ENCODE peak calls at places on chromosomes 11 and 22, in seven cellular contexts. V is neuronal stem cell, K is mesendoderm, F is H9, C is IMR-90, L is trophoblast cell, U is H1. X is an unnamed sample.
A peak's percentile ranks its signal among the peaks of the same experiment; 100 is the strongest.

GRCh38 chr11:85712953-85713352 is 27.0 kb upstream of the CCDC89 start:
- DNase-seq in K (no peak), L (no peak), F (no peak), V (no peak), C (no peak), U (no peak), X (no peak)

GRCh38 chr22:37502342-37503182 is 16.4 kb upstream of the MFNG start:
- DNase-seq in C (no peak), K (peak; percentile 55), V (no peak), U (no peak), L (no peak), F (no peak), X (no peak)

GRCh38 chr22:49999063-49999900 is 13.3 kb downstream of the IL17REL start:
- DNase-seq in V (peak; percentile 45), F (peak; percentile 87), C (no peak), L (no peak), K (peak; percentile 51), U (no peak), X (peak; percentile 10)

GRCh38 chr11:133026952-133027351 is 505.3 kb downstream of the OPCML start:
- DNase-seq in V (no peak), K (no peak), C (no peak), U (no peak), L (no peak), F (no peak), X (no peak)

GRCh38 chr22:46596819-46597218 is 23.4 kb upstream of the GRAMD4 start:
- DNase-seq in L (peak; percentile 96), K (peak; percentile 78), V (no peak), F (peak; percentile 68), C (no peak), U (no peak), X (no peak)

GRCh38 chr11:129788278-129788677 is 27.4 kb upstream of the TMEM45B start:
- DNase-seq in C (no peak), V (no peak), K (no peak), F (no peak), L (no peak), U (no peak), X (no peak)

GRCh38 chr22:32482708-32483107 is 8.1 kb downstream of the FBXO7 start:
- DNase-seq in F (no peak), U (no peak), V (no peak), L (no peak), K (no peak), C (peak; percentile 22), X (no peak)

GRCh38 chr22:46070722-46071450 is 79.4 kb upstream of the PPARA start:
- DNase-seq in L (no peak), V (no peak), C (peak; percentile 54), U (no peak), K (peak; percentile 13), F (peak; percentile 61), X (peak; percentile 53)

GRCh38 chr22:21754523-21755128 is 19.0 kb upstream of the YPEL1 start:
- DNase-seq in C (peak; percentile 12), L (no peak), U (no peak), F (no peak), V (no peak), K (peak; percentile 44), X (no peak)

GRCh38 chr22:42704896-42705295 is 15.8 kb downstream of the A4GALT start:
- DNase-seq in F (no peak), L (no peak), K (no peak), V (no peak), C (no peak), U (no peak), X (no peak)

GRCh38 chr11:13291794-13292193 is 14.2 kb downstream of the BMAL1 start:
- DNase-seq in K (no peak), U (no peak), V (no peak), L (no peak), C (no peak), F (no peak), X (peak; percentile 19)

GRCh38 chr22:37020192-37020479 is 594 bp downstream of the MPST start:
- DNase-seq in V (no peak), C (peak; percentile 47), F (no peak), L (no peak), U (no peak), K (peak; percentile 48), X (peak; percentile 63)

GRCh38 chr11:45500457-45500856 is 165.0 kb downstream of the CHST1 start:
- DNase-seq in V (peak; percentile 81), L (no peak), K (peak; percentile 16), C (no peak), U (no peak), F (no peak), X (no peak)

GRCh38 chr11:19394525-19395016 is 153.8 kb upstream of the E2F8 start:
- DNase-seq in F (no peak), U (no peak), L (no peak), K (peak; percentile 33), C (no peak), V (no peak), X (no peak)

GRCh38 chr11:35292290-35292689 is 127.1 kb downstream of the SLC1A2 start:
- DNase-seq in C (no peak), K (peak; percentile 28), V (no peak), L (no peak), F (no peak), U (no peak), X (no peak)

GRCh38 chr22:35333220-35333619 is 33.5 kb downstream of the TOM1 start:
- DNase-seq in U (no peak), C (no peak), V (no peak), F (no peak), L (no peak), K (no peak), X (no peak)

GRCh38 chr22:35329114-35329847 is 29.6 kb downstream of the TOM1 start:
- DNase-seq in V (no peak), K (no peak), L (no peak), F (no peak), U (no peak), C (no peak), X (no peak)

GRCh38 chr22:35327690-35328471 is 28.2 kb downstream of the TOM1 start:
- DNase-seq in L (no peak), K (no peak), C (no peak), F (no peak), U (no peak), V (no peak), X (no peak)

GRCh38 chr22:35328472-35328885 is 28.8 kb downstream of the TOM1 start:
- DNase-seq in C (no peak), U (no peak), L (no peak), K (no peak), V (no peak), F (no peak), X (no peak)

DNA sequence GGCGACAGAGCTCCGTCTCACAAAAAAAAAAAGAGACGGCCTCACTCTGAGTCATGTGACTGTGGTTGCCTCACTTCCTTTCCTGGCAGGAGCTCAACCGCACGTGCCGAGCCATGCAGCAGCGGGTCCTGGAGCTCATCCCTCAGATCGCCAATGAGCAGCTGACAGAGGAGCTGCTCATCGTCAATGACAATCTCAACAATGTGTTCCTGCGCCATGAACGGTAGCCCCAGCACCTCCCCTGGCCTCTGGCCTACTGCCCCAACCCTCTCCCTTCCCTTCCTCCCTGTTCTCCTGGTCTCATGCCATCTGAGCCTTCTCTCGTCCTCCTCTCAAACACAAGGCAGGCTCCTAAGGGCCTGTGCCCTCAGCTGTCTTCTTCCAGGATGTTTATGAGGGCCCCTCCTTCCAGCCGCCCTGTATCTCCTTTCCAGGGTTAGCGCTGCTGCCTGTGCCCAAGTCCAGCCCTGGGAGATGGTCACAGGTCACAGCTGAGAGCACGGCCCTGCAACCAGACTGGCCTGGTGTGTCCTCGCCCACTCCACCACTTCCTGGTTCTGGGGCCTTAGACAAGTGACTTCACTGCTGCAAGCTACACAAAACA is 30.7 kb downstream of the TOM1 start:
- DNase-seq in C (peak; percentile 86), F (no peak), L (peak; percentile 52), K (no peak), V (no peak), U (no peak), X (peak; percentile 94)
- H3K27ac ChIP-seq in C (peak overlapping the region; percentile 85), F (no peak overlapping the region), L (peak overlapping the region; percentile 40), K (no peak overlapping the region), V (no peak overlapping the region), U (no peak overlapping the region), X (no peak overlapping the region)

DNA sequence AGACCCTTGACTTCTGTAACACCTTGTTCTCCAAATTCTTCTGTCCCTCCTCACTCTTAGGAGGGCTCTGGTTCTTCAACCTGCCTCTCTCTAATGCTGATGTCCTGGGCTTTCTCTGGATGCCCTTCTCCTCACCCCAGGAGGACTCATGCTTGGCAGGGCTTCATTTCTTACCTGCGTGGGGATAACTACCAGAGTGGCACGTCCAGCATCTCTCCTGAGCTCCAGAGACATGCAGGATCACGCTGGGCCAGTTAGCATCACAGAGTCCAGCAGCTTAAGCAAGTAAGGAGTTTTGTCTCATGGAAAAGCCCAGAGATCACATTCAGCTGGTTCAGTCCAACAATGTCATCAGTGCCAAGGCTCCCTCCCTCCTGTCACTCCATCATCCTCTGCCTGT is 36.4 kb downstream of the RTL6 start:
- DNase-seq in F (no peak), V (no peak), U (no peak), C (no peak), L (no peak), K (no peak), X (no peak)
- H2AK5ac ChIP-seq in F (no peak overlapping the region), V (no peak overlapping the region), U (no peak overlapping the region), C (no peak overlapping the region), L (no peak overlapping the region), K (no peak overlapping the region), X (no peak overlapping the region)

GRCh38 chr11:107293677-107294344 is 163.8 kb downstream of the CWF19L2 start:
- DNase-seq in U (peak; percentile 3), V (no peak), L (no peak), K (peak; percentile 13), C (no peak), F (peak; percentile 31), X (no peak)
- H3K27ac ChIP-seq in U (no peak overlapping the region), V (no peak overlapping the region), L (no peak overlapping the region), K (no peak overlapping the region), C (no peak overlapping the region), F (no peak overlapping the region), X (no peak overlapping the region)

GRCh38 chr22:25628494-25628893 is 64.0 kb downstream of the GRK3 start:
- DNase-seq in K (no peak), V (no peak), C (no peak), L (no peak), F (no peak), U (no peak), X (no peak)

GRCh38 chr22:25624486-25624885 is 60.0 kb downstream of the GRK3 start:
- DNase-seq in U (no peak), L (no peak), F (no peak), K (no peak), V (no peak), C (no peak), X (no peak)

GRCh38 chr22:25626146-25626992 is 61.9 kb downstream of the GRK3 start:
- DNase-seq in V (no peak), L (no peak), C (no peak), U (no peak), F (no peak), K (no peak), X (no peak)

GRCh38 chr22:25629613-25630012 is 65.1 kb downstream of the GRK3 start:
- DNase-seq in U (no peak), C (no peak), F (no peak), L (no peak), V (no peak), K (no peak), X (no peak)

DNA sequence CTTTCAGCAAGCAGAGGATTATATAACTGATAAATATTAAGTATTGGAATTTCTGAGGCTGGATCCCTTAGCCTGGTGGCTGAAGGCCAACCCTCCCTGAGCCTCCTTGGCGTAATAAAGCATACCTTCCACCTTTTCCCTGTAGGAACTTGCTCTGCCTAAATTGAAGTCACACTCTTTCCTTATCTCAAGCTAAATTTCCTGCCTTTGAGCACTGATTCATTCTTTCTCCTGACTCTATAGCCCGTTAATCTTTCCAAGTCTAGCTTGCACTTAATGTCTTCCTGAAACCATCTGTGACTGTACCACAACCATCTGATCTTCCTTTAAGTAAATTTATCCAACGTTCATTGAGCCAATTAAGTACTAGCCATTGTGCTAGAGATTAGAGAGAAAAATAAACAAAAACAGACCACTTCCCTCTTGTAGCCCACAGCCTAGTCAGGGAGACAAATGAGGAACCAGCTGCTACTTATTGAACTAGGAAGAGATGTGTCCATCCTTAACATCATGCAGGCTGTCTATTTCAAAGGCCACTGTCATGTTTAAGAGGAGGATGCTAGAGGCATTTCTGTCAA is 62.9 kb downstream of the GRK3 start:
- DNase-seq in C (peak; percentile 12), K (peak; percentile 10), U (no peak), V (no peak), L (no peak), F (no peak), X (peak; percentile 47)
- H2AK5ac ChIP-seq in C (no peak overlapping the region), K (no peak overlapping the region), U (no peak overlapping the region), V (no peak overlapping the region), L (no peak overlapping the region), F (no peak overlapping the region), X (no peak overlapping the region)

X was measured in mesenchymal stem cell.